ENCODE peak calls at places on chromosomes 3 and 15, in five cellular contexts. N is breast epithelium, L is tibial nerve, O is uterus, Y is heart left ventricle. U is an unnamed sample.

GRCh38 chr3:19901337-19901736 is 32.7 kb downstream of the EFHB start:
- DNase-seq in N (no peak), L (no peak), O (no peak), Y (no peak), U (no peak)

GRCh38 chr3:116302087-116302747 is 143.1 kb downstream of the LSAMP start:
- DNase-seq in N (no peak), L (no peak), O (no peak), Y (no peak), U (no peak)

GRCh38 chr15:98754283-98755022 is 106.1 kb downstream of the IGF1R start:
- DNase-seq in N (no peak), L (no peak), O (no peak), Y (no peak), U (no peak)

GRCh38 chr3:143973352-143974021 is 1.9 kb downstream of the DIPK2A start:
- DNase-seq in N (no peak), L (no peak), O (no peak), Y (no peak), U (no peak)

GRCh38 chr3:126521122-126521891 is 2.6 kb upstream of the CHST13 start:
- DNase-seq in N (no peak), L (no peak), O (no peak), Y (peak), U (peak)

GRCh38 chr3:139534992-139535879 is 4.3 kb downstream of the RBP1 start:
- DNase-seq in N (no peak), L (no peak), O (peak), Y (peak), U (peak)

GRCh38 chr3:61730058-61730457 is 168.7 kb downstream of the PTPRG start:
- DNase-seq in N (no peak), L (no peak), O (no peak), Y (no peak), U (no peak)

GRCh38 chr3:41143421-41144031 is 55.8 kb upstream of the CTNNB1 start:
- DNase-seq in N (no peak), L (no peak), O (no peak), Y (no peak), U (no peak)

GRCh38 chr3:14415501-14415900 is 13.1 kb downstream of the SLC6A6 start:
- DNase-seq in N (no peak), L (no peak), O (no peak), Y (no peak), U (no peak)

GRCh38 chr3:194257030-194257657 is 94.0 kb downstream of the CPN2 start:
- DNase-seq in N (no peak), L (no peak), O (no peak), Y (no peak), U (no peak)

GRCh38 chr3:126025862-126026261 is 56.9 kb downstream of the ROPN1B start:
- DNase-seq in N (no peak), L (no peak), O (no peak), Y (no peak), U (no peak)

DNA sequence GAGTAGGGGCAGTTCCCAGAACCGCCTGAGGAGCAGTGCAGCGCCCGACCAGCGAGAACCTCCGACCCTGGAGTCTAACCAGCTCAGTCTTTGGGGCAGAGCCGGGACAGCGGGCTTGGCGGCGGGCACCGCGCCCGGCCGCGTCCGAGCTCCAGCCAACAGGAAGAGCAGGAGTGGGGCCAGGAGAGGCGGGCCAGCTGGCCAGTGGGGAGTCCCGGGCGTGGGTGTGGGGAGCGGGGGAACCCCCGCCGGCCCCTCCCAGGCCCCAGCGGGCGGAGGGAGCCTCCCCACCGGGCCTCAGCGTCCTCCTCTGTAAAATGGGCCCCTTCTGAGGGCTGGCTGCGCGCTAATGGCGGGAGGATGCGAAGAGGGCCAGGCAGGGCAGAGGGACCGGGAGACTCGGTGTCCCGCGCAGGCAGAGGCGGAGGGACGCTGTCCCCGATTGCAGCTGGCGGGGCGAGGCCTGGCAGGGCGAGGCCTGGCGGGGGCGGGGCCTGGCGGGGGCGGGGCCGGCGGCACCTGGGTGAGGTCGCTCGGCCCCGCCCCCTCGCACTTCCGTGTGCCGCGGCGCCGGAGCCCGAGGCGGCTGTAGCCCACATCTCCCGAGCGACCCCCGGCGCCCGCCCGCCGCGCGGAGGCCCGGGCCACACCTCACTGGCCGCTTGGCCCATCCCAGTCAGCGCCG is at the start of gene PRKCD:
- DNase-seq in N (peak), L (peak), O (peak), Y (peak), U (peak)
- TF ChIP-seq POLR2A in N (peak), L (peak), O (peak), Y (peak), U (peak)

DNA sequence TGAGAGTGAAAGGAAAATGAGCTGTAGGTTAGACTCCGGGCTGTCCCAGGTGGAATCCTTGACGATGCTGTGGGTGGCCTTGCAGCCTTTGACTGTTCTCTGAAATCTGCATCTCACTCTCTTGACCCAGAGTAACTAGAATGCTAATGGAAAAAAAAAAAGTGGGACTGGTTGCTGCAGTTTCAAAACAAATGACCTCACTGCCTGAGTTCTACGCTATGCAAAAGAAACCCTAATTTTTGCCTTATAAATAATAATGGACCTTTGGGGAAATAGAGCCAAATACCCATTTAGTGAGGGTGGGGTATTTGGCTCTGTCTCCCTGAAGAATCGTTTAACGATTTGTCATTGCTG is 309.7 kb upstream of the C2CD4B start:
- DNase-seq in N (no peak), L (no peak), O (no peak), Y (no peak), U (no peak)
- H3K4me3 ChIP-seq in N (no peak), L (no peak), O (no peak), Y (no peak), U (no peak)

DNA sequence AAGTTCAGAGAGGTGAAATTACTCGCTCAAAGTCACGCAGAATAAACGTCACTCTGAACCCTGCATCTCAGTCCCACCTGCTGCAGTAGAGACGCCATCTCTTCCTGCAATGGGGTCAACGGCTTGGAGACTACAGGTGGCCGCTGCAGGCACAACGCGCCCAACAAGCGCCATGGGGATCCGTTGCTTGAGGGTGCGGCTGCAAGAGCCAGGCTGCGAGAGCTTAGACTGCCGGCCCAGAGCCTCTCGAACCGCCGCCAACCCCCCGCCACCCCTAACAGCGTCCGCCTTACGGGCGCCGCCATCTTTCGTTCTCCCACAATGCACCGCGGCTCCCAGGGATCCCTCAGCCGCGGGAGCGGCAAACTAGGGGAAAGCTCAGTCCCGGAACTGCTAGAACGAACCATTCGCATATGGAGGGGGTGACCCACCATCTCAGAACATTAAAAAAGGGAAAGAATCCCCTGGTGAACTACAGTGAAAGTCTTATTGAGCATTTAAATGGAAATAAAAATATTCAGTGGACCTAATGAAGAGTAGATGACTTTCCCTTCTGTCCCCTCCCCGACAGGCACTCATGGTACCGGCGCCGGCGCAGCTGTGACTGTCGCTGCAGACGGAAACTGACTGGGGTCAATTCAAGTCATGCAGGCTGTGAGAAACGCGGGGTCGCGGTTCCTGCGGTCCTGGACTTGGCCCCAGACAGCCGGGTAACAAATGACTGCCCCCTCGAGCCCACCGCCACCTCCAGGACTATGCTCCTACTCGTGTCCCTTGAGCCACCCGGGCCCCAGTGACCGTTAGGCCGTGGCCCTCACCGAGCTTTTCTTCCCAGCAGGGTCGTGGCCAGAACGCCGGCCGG is at the start of the genes MRPL46 and MRPS11:
- DNase-seq in N (peak), L (peak), O (peak), Y (peak), U (peak)
- TF ChIP-seq POLR2A in N (no peak), L (no peak), O (peak), Y (peak), U (peak)

DNA sequence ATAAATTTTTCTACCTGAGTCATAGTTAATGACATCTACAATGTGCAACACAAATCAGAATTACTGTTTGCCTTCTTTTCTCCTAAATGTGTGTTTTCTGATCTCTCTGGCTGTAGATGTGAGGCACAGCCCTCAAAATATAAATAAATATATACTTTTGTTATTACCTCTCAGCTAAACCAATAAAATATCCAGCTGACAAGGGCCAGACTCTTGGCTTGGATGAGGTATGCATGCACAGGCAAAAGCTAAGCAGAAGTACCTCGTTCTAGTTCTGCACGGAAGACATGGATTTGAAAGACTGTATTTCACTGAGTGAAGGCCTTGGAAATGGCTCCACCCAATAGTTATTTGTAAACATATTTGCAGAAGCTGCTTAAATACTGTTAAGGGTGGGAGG is 529.8 kb downstream of the TAFA4 start:
- DNase-seq in N (no peak), L (no peak), O (no peak), Y (no peak), U (no peak)
- H3K4me3 ChIP-seq in N (no peak), L (no peak), O (no peak), Y (no peak), U (no peak)

GRCh38 chr3:197508924-197509775 is 46.6 kb downstream of the BDH1 start:
- DNase-seq in N (no peak), L (no peak), O (no peak), Y (no peak), U (peak)

GRCh38 chr3:197508511-197508910 is 47.3 kb downstream of the BDH1 start:
- DNase-seq in N (no peak), L (no peak), O (no peak), Y (no peak), U (no peak)

GRCh38 chr3:197507081-197507480 is 48.7 kb downstream of the BDH1 start:
- DNase-seq in N (no peak), L (no peak), O (no peak), Y (no peak), U (no peak)

GRCh38 chr3:197507541-197507940 is 48.2 kb downstream of the BDH1 start:
- DNase-seq in N (no peak), L (no peak), O (no peak), Y (no peak), U (no peak)

DNA sequence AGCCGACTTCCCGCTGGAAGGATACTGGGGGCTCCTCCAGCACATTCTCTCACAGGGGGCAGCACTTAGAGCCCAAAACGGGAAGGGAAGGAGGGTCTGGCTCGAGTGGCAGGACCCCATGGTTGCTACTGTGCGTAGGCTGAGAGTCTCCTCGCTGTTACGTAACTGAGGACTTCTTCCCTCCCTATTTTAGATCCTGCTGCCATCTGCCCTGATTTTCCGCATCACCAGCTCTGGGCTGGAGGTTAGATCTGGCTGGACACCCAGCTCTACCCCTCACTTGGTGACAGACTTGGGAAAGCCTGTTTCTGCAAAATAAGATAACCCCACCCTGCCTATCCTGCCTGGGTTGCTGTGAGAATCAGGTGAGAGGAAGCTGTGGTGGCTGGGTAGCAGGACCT is 47.7 kb downstream of the BDH1 start:
- DNase-seq in N (no peak), L (no peak), O (no peak), Y (no peak), U (no peak)
- TF ChIP-seq POLR2A in N (no peak), L (no peak), O (no peak), Y (no peak), U (no peak)

DNA sequence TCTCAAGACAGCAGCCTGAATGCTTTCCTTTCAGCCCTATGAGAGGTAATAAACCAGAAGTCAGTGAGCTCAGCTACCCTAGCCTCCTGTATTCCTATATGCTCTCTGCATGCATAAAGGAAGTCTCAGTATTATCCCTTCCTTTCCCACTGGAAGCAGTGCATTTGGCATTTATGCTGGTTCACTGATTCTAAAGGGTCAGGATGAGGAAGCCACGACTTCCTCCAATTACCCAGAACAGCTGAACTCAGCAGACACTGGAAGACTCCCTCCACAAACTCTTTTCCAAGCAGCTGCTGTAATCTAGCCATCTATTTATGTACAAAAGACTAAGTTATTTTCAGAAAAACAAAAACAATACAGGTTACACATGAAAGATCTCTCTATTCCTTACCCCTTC is 266.6 kb downstream of the ZBBX start:
- DNase-seq in N (no peak), L (no peak), O (no peak), Y (no peak), U (no peak)
- H3K4me3 ChIP-seq in N (no peak), L (no peak), O (no peak), Y (no peak), U (no peak)

DNA sequence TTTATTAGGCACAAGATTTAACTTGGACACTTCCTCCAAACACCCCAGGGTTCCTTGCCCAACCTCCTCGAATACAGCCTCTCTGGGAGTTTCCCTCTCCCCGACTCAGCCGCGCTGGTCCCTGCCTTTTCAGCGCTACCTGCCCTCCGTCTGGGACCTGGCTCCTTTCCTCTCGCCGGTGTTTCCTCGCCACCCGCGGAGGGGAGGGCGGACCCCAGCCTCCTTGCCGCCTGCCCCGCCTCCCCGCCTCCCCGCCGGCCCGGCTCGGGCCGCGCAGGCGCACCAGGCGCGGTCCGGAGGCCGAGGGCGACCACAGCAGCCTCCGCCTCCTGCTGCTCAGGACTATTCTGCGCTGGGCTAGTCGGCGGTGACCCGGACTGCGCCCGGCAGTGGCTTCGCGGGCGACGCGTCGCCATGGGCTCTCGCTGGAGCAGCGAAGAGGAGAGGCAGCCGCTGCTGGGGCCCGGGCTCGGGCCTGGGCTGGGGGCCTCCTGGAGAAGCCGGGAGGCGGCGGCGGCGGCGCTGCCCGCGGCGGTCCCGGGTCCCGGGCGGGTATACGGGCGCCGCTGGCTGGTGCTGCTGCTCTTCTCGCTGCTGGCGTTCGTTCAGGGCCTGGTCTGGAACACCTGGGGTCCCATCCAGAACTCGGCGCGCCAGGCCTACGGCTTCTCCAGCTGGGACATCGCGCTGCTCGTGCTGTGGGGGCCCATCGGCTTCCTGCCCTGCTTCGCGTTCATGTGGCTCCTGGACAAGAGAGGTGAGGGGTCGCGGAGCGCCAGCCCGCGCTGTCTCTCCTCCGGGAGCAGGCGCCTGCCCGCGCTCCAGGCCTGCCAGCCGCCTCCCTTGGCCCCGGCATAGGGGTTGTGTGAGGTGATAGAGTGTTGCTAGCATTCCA is at the start of gene SLC49A4:
- DNase-seq in N (peak), L (peak), O (peak), Y (peak), U (peak)
- TF ChIP-seq POLR2A in N (peak), L (peak), O (peak), Y (peak), U (peak)

GRCh38 chr15:73752817-73753214 is 335 bp downstream of the INSYN1 start:
- DNase-seq in N (no peak), L (no peak), O (no peak), Y (no peak), U (no peak)
- H3K4me3 ChIP-seq in N (peak), L (peak), O (peak), Y (peak), U (peak)

DNA sequence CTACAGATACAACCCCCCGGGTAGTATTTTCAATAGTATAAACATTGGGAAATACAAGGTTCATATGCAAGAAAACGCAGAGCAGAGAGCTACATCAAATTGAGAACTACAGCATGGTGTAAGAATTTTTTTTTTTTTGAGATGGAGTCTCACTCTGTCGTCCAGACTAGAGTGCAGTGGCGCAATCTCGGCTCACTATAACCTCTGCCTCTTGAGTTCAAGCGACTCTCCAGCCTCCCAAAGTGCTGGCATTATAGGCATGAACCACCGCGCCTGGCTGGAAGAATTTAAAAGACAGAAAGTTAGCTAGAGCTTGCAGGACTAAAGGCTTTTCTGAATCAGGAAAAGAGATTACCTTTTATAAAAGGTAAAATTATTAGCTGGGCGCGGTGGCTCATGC is 42.0 kb downstream of the PIGB start:
- DNase-seq in N (no peak), L (no peak), O (no peak), Y (no peak), U (no peak)
- TF ChIP-seq POLR2A in N (no peak), L (no peak), O (no peak), Y (no peak), U (no peak)

U was measured in right lobe of liver.